ENCODE peak calls at places on chromosome 4, in seven cellular contexts. B is fibroblast of pulmonary artery, F is fibroblast of the aortic adventitia, G is testis, I is cardiac fibroblast, Q is NB4, V is AG04450. X is an unnamed sample.

GRCh38 chr4:184409911-184410692 is 64.2 kb downstream of the IRF2 start:
- DNase-seq in I (no peak), Q (no peak), G (no peak), F (no peak), B (no peak), V (no peak), X (peak; percentile 80)

GRCh38 chr4:4857001-4857808 is 2.3 kb upstream of the MSX1 start:
- DNase-seq in F (no peak), Q (no peak), I (no peak), G (no peak), V (no peak), B (no peak), X (no peak)

GRCh38 chr4:4411906-4412305 is 25.0 kb downstream of the NSG1 start:
- DNase-seq in F (no peak), B (no peak), V (no peak), I (no peak), G (no peak), Q (no peak), X (no peak)

GRCh38 chr4:8315343-8316250 is 46.0 kb downstream of the HTRA3 start:
- DNase-seq in I (peak; percentile 81), G (peak; percentile 49), V (peak; percentile 63), F (peak; percentile 80), Q (no peak), B (peak; percentile 83), X (no peak)

GRCh38 chr4:133152330-133152791 is 3.3 kb downstream of the PCDH10 start:
- DNase-seq in F (no peak), G (no peak), Q (no peak), B (peak; percentile 31), V (no peak), I (no peak), X (no peak)

GRCh38 chr4:164904941-164905340 is 28.0 kb downstream of the APELA start:
- DNase-seq in F (no peak), B (no peak), G (no peak), I (no peak), Q (peak; percentile 1), V (no peak), X (no peak)

GRCh38 chr4:150082241-150082640 is 4.0 kb downstream of the DCLK2 start:
- DNase-seq in V (no peak), B (no peak), I (no peak), F (no peak), Q (no peak), G (no peak), X (peak; percentile 75)

GRCh38 chr4:19925516-19925915 is 326.2 kb upstream of the SLIT2 start:
- DNase-seq in I (no peak), F (no peak), Q (no peak), B (no peak), V (no peak), G (no peak), X (no peak)

GRCh38 chr4:184288451-184289178 is 70.9 kb upstream of the ENPP6 start:
- DNase-seq in G (no peak), Q (no peak), V (no peak), B (no peak), F (no peak), I (no peak), X (peak; percentile 90)

GRCh38 chr4:173958445-173958844 is 325.0 kb downstream of the FBXO8 start:
- DNase-seq in F (peak; percentile 40), I (peak; percentile 22), Q (peak; percentile 21), G (no peak), B (peak; percentile 42), V (peak; percentile 3), X (no peak)

GRCh38 chr4:2836391-2836859 is 7.2 kb upstream of the ADD1 start:
- DNase-seq in F (no peak), V (no peak), G (no peak), Q (no peak), B (no peak), I (no peak), X (peak; percentile 0)

GRCh38 chr4:144645621-144646522 is at the start of gene HHIP:
- DNase-seq in I (peak; percentile 82), V (no peak), Q (no peak), B (peak; percentile 86), G (peak; percentile 80), F (peak; percentile 79), X (no peak)

GRCh38 chr4:26116057-26116456 is 202.0 kb downstream of the SMIM20 start:
- DNase-seq in V (no peak), I (no peak), Q (no peak), B (peak; percentile 6), G (no peak), F (no peak), X (no peak)

GRCh38 chr4:7050481-7051143 is 7.4 kb downstream of the TADA2B start:
- DNase-seq in Q (no peak), V (no peak), G (peak; percentile 84), B (no peak), I (no peak), F (no peak), X (no peak)

GRCh38 chr4:86500527-86500926 is 93.6 kb upstream of the PTPN13 start:
- DNase-seq in I (no peak), F (no peak), G (no peak), V (no peak), Q (no peak), B (no peak), X (no peak)

GRCh38 chr4:73698217-73698616 is 42.2 kb upstream of the CXCL8 start:
- DNase-seq in G (peak; percentile 15), B (peak; percentile 81), V (no peak), Q (peak; percentile 35), I (peak; percentile 90), F (peak; percentile 71), X (no peak)

GRCh38 chr4:73870260-73870659 is 1.1 kb downstream of the CXCL1 start:
- DNase-seq in G (no peak), V (no peak), B (peak; percentile 75), Q (no peak), F (peak; percentile 37), I (peak; percentile 93), X (no peak)

GRCh38 chr4:103150677-103151076 is 47.5 kb downstream of the CENPE start:
- DNase-seq in I (peak; percentile 80), V (no peak), G (no peak), B (peak; percentile 22), Q (no peak), F (peak; percentile 29), X (no peak)

DNA sequence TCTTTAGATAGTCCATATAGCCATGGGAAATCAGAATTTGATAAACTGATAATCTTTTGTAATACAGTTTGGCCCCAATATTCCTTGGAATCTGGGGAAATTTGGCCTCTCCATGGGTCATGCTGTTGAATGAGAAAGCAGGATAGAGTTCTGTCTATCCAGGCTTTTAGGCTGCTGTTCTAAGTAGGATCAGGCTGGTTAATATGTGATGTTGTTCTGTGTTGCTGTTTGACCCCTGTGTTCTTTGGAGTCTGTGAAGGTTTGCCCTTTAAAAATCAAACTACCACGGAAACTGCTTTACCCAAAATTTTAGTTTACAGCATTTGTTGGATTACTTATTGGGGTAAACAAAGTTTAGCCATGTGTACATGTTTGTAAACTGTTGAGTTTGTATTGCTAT is 114.5 kb downstream of the ZNF330 start:
- DNase-seq in F (no peak), V (no peak), G (no peak), I (no peak), B (no peak), Q (no peak), X (no peak)
- H3K4me3 ChIP-seq in F (no peak overlapping the region), V (no peak overlapping the region), G (no peak overlapping the region), I (no peak overlapping the region), B (no peak overlapping the region), Q (no peak overlapping the region), X (no peak overlapping the region)

DNA sequence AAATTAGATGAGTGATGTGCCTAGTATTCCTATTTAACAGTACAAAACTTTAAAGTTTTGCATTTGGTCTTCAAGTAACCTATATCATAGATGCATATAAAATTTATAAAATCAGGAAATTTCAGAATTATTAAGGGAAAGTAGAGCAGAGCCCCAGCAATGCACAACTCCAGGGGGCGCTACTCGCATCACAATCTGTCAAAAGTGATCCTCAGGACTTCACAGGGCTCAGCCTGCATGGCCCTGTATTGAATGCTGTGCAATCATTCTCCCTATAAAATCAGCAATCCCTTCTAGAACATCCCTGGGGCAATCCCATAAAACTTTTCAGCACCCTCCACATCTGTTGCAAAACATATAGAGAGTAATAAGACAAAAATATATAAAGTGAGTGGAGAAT is 12.4 kb upstream of the PPARGC1A start:
- DNase-seq in Q (peak; percentile 15), V (no peak), B (no peak), G (no peak), I (no peak), F (no peak), X (no peak)
- TF ChIP-seq CTCF in Q (peak; percentile 28), V (peak; percentile 10), B (no peak), G (no peak), I (no peak), F (no peak), X (no peak)

GRCh38 chr4:1683371-1683902 is 676 bp downstream of the FAM53A start:
- DNase-seq in V (peak; percentile 69), Q (peak; percentile 36), I (peak; percentile 92), G (peak; percentile 60), B (peak; percentile 83), F (peak; percentile 88), X (peak; percentile 20)
- H3K4me3 ChIP-seq in V (peak overlapping the region; percentile 62), Q (peak overlapping the region; percentile 13), I (peak overlapping the region; percentile 61), G (peak overlapping the region; percentile 71), B (peak overlapping the region; percentile 60), F (peak overlapping the region; percentile 66), X (peak overlapping the region; percentile 67)

GRCh38 chr4:16195209-16195608 is 31.1 kb downstream of the TAPT1 start:
- DNase-seq in I (no peak), Q (no peak), F (no peak), G (no peak), V (no peak), B (no peak), X (no peak)

GRCh38 chr4:16199132-16199531 is 27.1 kb downstream of the TAPT1 start:
- DNase-seq in Q (peak; percentile 46), V (no peak), B (peak; percentile 55), G (no peak), I (peak; percentile 56), F (peak; percentile 58), X (peak; percentile 19)

GRCh38 chr4:16197842-16198241 is 28.4 kb downstream of the TAPT1 start:
- DNase-seq in I (no peak), G (no peak), V (no peak), B (no peak), Q (no peak), F (no peak), X (no peak)

GRCh38 chr4:16198271-16198670 is 28.0 kb downstream of the TAPT1 start:
- DNase-seq in F (no peak), G (no peak), Q (no peak), V (no peak), B (no peak), I (no peak), X (no peak)

DNA sequence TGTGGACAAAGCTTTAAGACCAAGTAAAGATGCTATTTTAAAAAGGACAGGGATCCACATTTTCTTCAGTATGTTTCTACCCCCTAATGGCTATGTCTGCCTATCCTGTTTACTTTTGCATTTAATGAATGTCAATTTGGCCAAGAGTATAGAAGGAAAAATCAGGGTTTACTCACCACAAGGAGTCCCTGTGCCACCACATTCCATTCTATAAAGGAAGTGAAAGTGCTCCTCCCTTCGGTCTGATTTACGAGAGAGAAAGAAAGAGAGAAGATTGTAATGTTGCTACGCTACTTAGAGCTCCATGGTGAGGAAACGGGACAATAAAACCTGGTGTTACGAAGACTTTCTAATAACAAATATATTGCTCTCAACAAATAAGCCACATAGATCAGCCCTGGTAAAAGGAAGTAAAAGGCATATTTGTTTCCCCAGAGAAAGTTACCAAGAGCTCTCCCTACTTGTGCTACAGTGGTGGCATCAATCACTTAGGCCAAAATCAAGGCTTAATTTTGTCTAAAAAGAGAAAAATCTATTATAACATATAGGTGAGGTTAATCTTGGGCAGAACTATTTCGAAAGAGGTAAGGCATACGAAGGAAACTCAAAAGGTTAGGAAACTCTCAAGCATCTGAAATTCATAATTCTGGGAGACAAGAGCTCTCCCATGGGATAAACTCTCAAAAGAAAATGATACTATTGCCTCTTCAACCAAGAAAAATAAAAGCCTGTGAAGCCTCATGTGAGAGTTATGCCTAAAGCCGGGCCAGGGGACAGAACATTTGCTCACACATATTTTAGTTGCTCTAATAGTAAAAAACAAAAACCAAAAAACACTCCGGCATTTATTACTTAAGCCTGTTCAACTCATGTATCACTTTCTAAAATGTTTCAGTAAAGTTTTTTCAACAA is 29.5 kb downstream of the TAPT1 start:
- DNase-seq in I (peak; percentile 82), F (peak; percentile 82), B (peak; percentile 73), V (no peak), G (no peak), Q (peak; percentile 50), X (no peak)
- TF ChIP-seq CTCF in I (peak; percentile 50), F (peak; percentile 48), B (peak; percentile 57), V (peak; percentile 47), G (no peak), Q (no peak), X (no peak)